ENCODE peak calls at places on chromosomes 4 and X, in five cellular contexts. L, C, P, U and O are unnamed samples.

GRCh38 chr4:99749445-99750391 is 66.9 kb upstream of the DAPP1 start:
- DNase-seq in L (no peak), P (no peak), U (no peak), C (no peak), O (no peak)

GRCh38 chr4:155745984-155746383 is 12.8 kb upstream of the GUCY1B1 start:
- DNase-seq in U (no peak), L (no peak), P (no peak), C (no peak), O (no peak)

GRCh38 chr4:118034061-118034785 is at the start of gene NDST3:
- DNase-seq in P (no peak), U (peak; percentile 88), C (no peak), L (peak; percentile 26), O (peak; percentile 37)

GRCh38 chrX:72396117-72396516 is 90.4 kb upstream of the CITED1 start:
- DNase-seq in U (no peak), C (no peak), P (no peak), L (no peak), O (no peak)

GRCh38 chr4:152936446-152937279 is 540 bp downstream of the FHDC1 start:
- DNase-seq in U (peak; percentile 71), L (no peak), C (peak; percentile 13), P (peak; percentile 25), O (no peak)

GRCh38 chr4:156168288-156168687 is 214.6 kb upstream of the CTSO start:
- DNase-seq in C (no peak), P (no peak), L (no peak), U (no peak), O (no peak)

GRCh38 chr4:100632163-100632562 is 114.3 kb upstream of the EMCN start:
- DNase-seq in L (no peak), C (no peak), U (no peak), P (no peak), O (no peak)

GRCh38 chrX:150575415-150575814 is 7.0 kb downstream of the MTM1 start:
- DNase-seq in L (no peak), P (no peak), U (no peak), C (peak; percentile 30), O (no peak)

GRCh38 chr4:56696056-56696455 is 15.0 kb upstream of the HOPX start:
- DNase-seq in P (no peak), L (no peak), U (no peak), C (no peak), O (no peak)

GRCh38 chrX:119541188-119541587 is 24.0 kb downstream of the STEEP1 start:
- DNase-seq in C (no peak), P (no peak), U (no peak), L (no peak), O (no peak)

GRCh38 chr4:107624024-107624423 is 96.0 kb downstream of the PAPSS1 start:
- DNase-seq in L (no peak), U (no peak), P (no peak), C (no peak), O (no peak)

GRCh38 chr4:138275216-138275615 is 33.1 kb upstream of the SLC7A11 start:
- DNase-seq in L (no peak), C (no peak), U (no peak), P (no peak), O (no peak)

GRCh38 chrX:17737707-17738001 is 361 bp downstream of the SCML1 start:
- DNase-seq in C (no peak), L (no peak), P (no peak), U (no peak), O (no peak)

GRCh38 chr4:181685911-181686310 is 557.3 kb upstream of the TENM3 start:
- DNase-seq in C (no peak), L (no peak), U (no peak), P (no peak), O (no peak)

GRCh38 chr4:92210906-92211305 is 92.9 kb upstream of the GRID2 start:
- DNase-seq in L (no peak), P (no peak), C (no peak), U (no peak), O (no peak)

GRCh38 chr4:173448103-173448502 is 49.2 kb upstream of the SCRG1 start:
- DNase-seq in C (no peak), L (no peak), U (no peak), P (no peak), O (no peak)

GRCh38 chrX:31832263-31832662 is 760.4 kb upstream of the FTHL17 start:
- DNase-seq in U (no peak), C (no peak), L (no peak), P (no peak), O (no peak)

GRCh38 chr4:96035727-96036126 is 195.8 kb downstream of the PDHA2 start:
- DNase-seq in P (no peak), L (no peak), U (peak; percentile 18), C (no peak), O (no peak)

GRCh38 chrX:118219866-118220265 is 103.3 kb upstream of the KLHL13 start:
- DNase-seq in L (no peak), P (no peak), U (no peak), C (no peak), O (no peak)

GRCh38 chr4:145075742-145076472 is 22.1 kb downstream of the ANAPC10 start:
- DNase-seq in P (no peak), U (no peak), L (no peak), C (no peak), O (no peak)

GRCh38 chrX:132094169-132094568 is 33.7 kb downstream of the FRMD7 start:
- DNase-seq in C (no peak), L (no peak), U (no peak), P (no peak), O (no peak)
- H3K27ac ChIP-seq in C (no peak overlapping the region), L (no peak overlapping the region), U (no peak overlapping the region), P (no peak overlapping the region), O (no peak overlapping the region)

GRCh38 chr4:53459548-53459947 is 82.1 kb downstream of the FIP1L1 start:
- DNase-seq in C (no peak), U (no peak), P (no peak), L (no peak), O (no peak)
- H3K36me3 ChIP-seq in C (peaks cover 33% of the 10 kb centered on the region), U (peaks cover 18% of the 10 kb centered on the region), P (peaks cover 7% of the 10 kb centered on the region), L (peaks cover 71% of the 10 kb centered on the region), O (peaks cover 21% of the 10 kb centered on the region)

GRCh38 chr4:3204021-3204431 is 44.9 kb upstream of the MSANTD1 start:
- DNase-seq in C (no peak), P (no peak), L (peak; percentile 57), U (no peak), O (no peak)
- H3K27ac ChIP-seq in C (no peak overlapping the region), P (peak overlapping the region; percentile 5), L (peak overlapping the region; percentile 47), U (no peak overlapping the region), O (no peak overlapping the region)

GRCh38 chr4:184636144-184636543 is 13.1 kb downstream of the CASP3 start:
- DNase-seq in P (no peak), U (no peak), C (no peak), L (no peak), O (no peak)
- H3K36me3 ChIP-seq in P (peaks cover 12% of the 10 kb centered on the region), U (peaks cover 4% of the 10 kb centered on the region), C (peaks cover 24% of the 10 kb centered on the region), L (peaks cover 51% of the 10 kb centered on the region), O (peaks cover 32% of the 10 kb centered on the region)

GRCh38 chr4:76188557-76188956 is 25.1 kb downstream of the SCARB2 start:
- DNase-seq in L (no peak), U (no peak), P (no peak), C (no peak), O (no peak)
- H3K27ac ChIP-seq in L (peak overlapping the region; percentile 46), U (no peak overlapping the region), P (no peak overlapping the region), C (no peak overlapping the region), O (no peak overlapping the region)

GRCh38 chrX:10138726-10139125 is 18.0 kb upstream of the CLCN4 start:
- DNase-seq in P (no peak), C (no peak), L (no peak), U (no peak), O (no peak)
- H3K36me3 ChIP-seq in P (no peaks in the 10 kb centered on the region), C (peaks cover 12% of the 10 kb centered on the region), L (peaks cover 53% of the 10 kb centered on the region), U (no peaks in the 10 kb centered on the region), O (no peaks in the 10 kb centered on the region)

DNA sequence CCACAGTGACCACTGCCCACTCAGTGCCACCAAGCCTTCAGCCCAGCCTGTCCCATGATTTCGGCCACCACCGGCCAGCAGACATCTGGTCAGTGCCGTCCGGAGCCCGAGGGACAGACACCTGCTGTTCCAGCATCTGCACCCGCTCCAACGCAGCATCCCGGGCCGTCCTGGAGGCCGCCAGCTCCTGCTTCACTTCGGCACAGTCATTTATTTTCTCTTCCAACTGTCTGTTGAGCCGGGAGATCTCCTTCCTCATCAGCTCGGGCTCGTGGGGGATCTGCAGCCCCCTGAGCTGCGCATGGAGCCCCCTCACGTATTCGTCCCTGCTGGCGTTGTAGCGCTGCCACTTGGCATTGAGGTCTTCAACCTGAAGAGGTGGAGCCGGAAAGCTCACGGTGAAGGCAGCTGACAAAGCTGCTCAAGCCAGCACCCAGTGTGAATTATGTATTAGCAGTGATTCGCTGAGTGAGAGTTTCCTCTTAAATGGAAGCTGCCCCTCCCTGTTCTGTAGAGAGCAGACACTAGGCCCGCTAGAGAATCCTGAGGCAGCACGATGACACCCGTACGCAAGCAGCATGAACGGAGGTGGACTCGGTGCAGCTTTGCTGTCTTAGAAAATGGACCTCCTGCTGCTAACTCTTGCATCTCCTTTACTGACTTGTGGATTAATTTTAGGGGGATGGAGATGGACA is 11.4 kb downstream of the TNIP2 start:
- DNase-seq in U (no peak), P (no peak), C (no peak), L (no peak), O (no peak)
- H3K27ac ChIP-seq in U (no peak overlapping the region), P (no peak overlapping the region), C (peak overlapping the region; percentile 85), L (no peak overlapping the region), O (no peak overlapping the region)

GRCh38 chr4:88078592-88078991 is 71.2 kb downstream of the PKD2 start:
- DNase-seq in L (no peak), P (no peak), U (no peak), C (no peak), O (no peak)
- H3K36me3 ChIP-seq in L (peaks cover 50% of the 10 kb centered on the region), P (peaks cover 4% of the 10 kb centered on the region), U (peaks cover 20% of the 10 kb centered on the region), C (no peaks in the 10 kb centered on the region), O (no peaks in the 10 kb centered on the region)